ENCODE peak calls at places on chromosomes 5 and 9, in six cellular contexts. One of them, this sample, is unnamed.

GRCh38 chr5:109693535-109694152 is 3.9 kb downstream of the MAN2A1 start:
- DNase-seq in IMR-90: peak; percentile 67
- DNase-seq in neuronal stem cell: no peak
- DNase-seq in mesenchymal stem cell: peak; percentile 68
- DNase-seq in H9: no peak
- DNase-seq in H1: no peak
- DNase-seq in this sample: peak; percentile 55

GRCh38 chr9:134403682-134404301 is 77.5 kb downstream of the RXRA start:
- DNase-seq in IMR-90: peak; percentile 87
- DNase-seq in neuronal stem cell: no peak
- DNase-seq in mesenchymal stem cell: peak; percentile 39
- DNase-seq in H9: no peak
- DNase-seq in H1: no peak
- DNase-seq in this sample: peak; percentile 10

GRCh38 chr9:99112750-99113417 is 8.0 kb downstream of the TGFBR1 start:
- DNase-seq in IMR-90: no peak
- DNase-seq in neuronal stem cell: no peak
- DNase-seq in mesenchymal stem cell: no peak
- DNase-seq in H9: no peak
- DNase-seq in H1: no peak
- DNase-seq in this sample: no peak

GRCh38 chr5:177116631-177117373 is 16.8 kb upstream of the NSD1 start:
- DNase-seq in IMR-90: peak; percentile 53
- DNase-seq in neuronal stem cell: peak; percentile 35
- DNase-seq in mesenchymal stem cell: no peak
- DNase-seq in H9: peak; percentile 92
- DNase-seq in H1: no peak
- DNase-seq in this sample: peak; percentile 94

GRCh38 chr5:8829322-8830029 is 716.4 kb downstream of the SEMA5A start:
- DNase-seq in IMR-90: peak; percentile 100
- DNase-seq in neuronal stem cell: no peak
- DNase-seq in mesenchymal stem cell: peak; percentile 99
- DNase-seq in H9: no peak
- DNase-seq in H1: no peak
- DNase-seq in this sample: peak; percentile 49

GRCh38 chr9:105309531-105309931 is 65.1 kb downstream of the SLC44A1 start:
- DNase-seq in IMR-90: no peak
- DNase-seq in neuronal stem cell: no peak
- DNase-seq in mesenchymal stem cell: no peak
- DNase-seq in H9: no peak
- DNase-seq in H1: no peak
- DNase-seq in this sample: no peak

GRCh38 chr9:115213777-115214428 is 95.9 kb upstream of the TNC start:
- DNase-seq in IMR-90: peak; percentile 94
- DNase-seq in neuronal stem cell: no peak
- DNase-seq in mesenchymal stem cell: peak; percentile 96
- DNase-seq in H9: no peak
- DNase-seq in H1: no peak
- DNase-seq in this sample: peak; percentile 84

GRCh38 chr9:97388721-97389238 is 23.1 kb upstream of the TDRD7 start:
- DNase-seq in IMR-90: no peak
- DNase-seq in neuronal stem cell: no peak
- DNase-seq in mesenchymal stem cell: no peak
- DNase-seq in H9: no peak
- DNase-seq in H1: no peak
- DNase-seq in this sample: peak; percentile 2

GRCh38 chr5:158899792-158900191 is 199.9 kb downstream of the EBF1 start:
- DNase-seq in IMR-90: no peak
- DNase-seq in neuronal stem cell: no peak
- DNase-seq in mesenchymal stem cell: no peak
- DNase-seq in H9: no peak
- DNase-seq in H1: no peak
- DNase-seq in this sample: no peak

GRCh38 chr5:58773744-58774441 is 191.0 kb downstream of the RAB3C start:
- DNase-seq in IMR-90: no peak
- DNase-seq in neuronal stem cell: no peak
- DNase-seq in mesenchymal stem cell: no peak
- DNase-seq in H9: no peak
- DNase-seq in H1: no peak
- DNase-seq in this sample: no peak

GRCh38 chr9:112112519-112112918 is 62.6 kb downstream of the SUSD1 start:
- DNase-seq in IMR-90: peak; percentile 92
- DNase-seq in neuronal stem cell: no peak
- DNase-seq in mesenchymal stem cell: peak; percentile 93
- DNase-seq in H9: no peak
- DNase-seq in H1: no peak
- DNase-seq in this sample: peak; percentile 58

GRCh38 chr9:114953917-114954316 is 23.5 kb upstream of the TNFSF8 start:
- DNase-seq in IMR-90: peak; percentile 84
- DNase-seq in neuronal stem cell: no peak
- DNase-seq in mesenchymal stem cell: peak; percentile 82
- DNase-seq in H9: no peak
- DNase-seq in H1: no peak
- DNase-seq in this sample: peak; percentile 6

DNA sequence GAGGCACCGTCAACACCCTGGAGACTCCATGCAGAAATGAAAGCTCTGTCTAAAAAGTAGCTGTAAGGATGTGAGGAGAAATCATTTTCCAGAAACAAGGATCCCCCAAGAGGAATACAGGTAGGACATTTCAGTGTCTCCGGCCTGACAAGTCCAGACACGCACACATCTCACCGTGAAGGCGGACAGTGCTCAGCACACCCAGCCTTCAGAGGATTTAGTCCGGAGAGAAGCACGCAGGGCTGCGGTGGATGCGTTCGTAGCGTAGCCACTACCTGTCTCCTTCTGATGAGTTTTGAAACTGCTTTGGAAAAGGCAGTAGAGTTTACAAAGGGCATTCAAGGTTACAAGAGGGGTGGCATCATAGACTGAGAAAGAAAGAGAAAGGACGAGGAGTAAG is 110.6 kb upstream of the ERCC6L2 start:
- DNase-seq in IMR-90: no peak
- DNase-seq in neuronal stem cell: no peak
- DNase-seq in mesenchymal stem cell: no peak
- DNase-seq in H9: no peak
- DNase-seq in H1: no peak
- DNase-seq in this sample: no peak
- H2AFZ ChIP-seq in IMR-90: peak overlapping the region; percentile 85
- H2AFZ ChIP-seq in neuronal stem cell: peak overlapping the region; percentile 74
- H2AFZ ChIP-seq in mesenchymal stem cell: peak overlapping the region; percentile 39
- H2AFZ ChIP-seq in H9: no peak overlapping the region
- H2AFZ ChIP-seq in H1: no peak overlapping the region
- H2AFZ ChIP-seq in this sample: peak overlapping the region; percentile 52

GRCh38 chr5:140569197-140569596 is 4.6 kb downstream of the SLC35A4 start:
- DNase-seq in IMR-90: no peak
- DNase-seq in neuronal stem cell: no peak
- DNase-seq in mesenchymal stem cell: no peak
- DNase-seq in H9: no peak
- DNase-seq in H1: no peak
- DNase-seq in this sample: peak; percentile 20
- H4K91ac ChIP-seq in IMR-90: no peak overlapping the region
- H4K91ac ChIP-seq in neuronal stem cell: no peak overlapping the region
- H4K91ac ChIP-seq in mesenchymal stem cell: no peak overlapping the region
- H4K91ac ChIP-seq in H9: no peak overlapping the region
- H4K91ac ChIP-seq in H1: no peak overlapping the region
- H4K91ac ChIP-seq in this sample: no peak overlapping the region

GRCh38 chr5:77859306-77859705 is 83.2 kb upstream of the TBCA start:
- DNase-seq in IMR-90: peak; percentile 28
- DNase-seq in neuronal stem cell: no peak
- DNase-seq in mesenchymal stem cell: no peak
- DNase-seq in H9: no peak
- DNase-seq in H1: no peak
- DNase-seq in this sample: no peak
- H2AFZ ChIP-seq in IMR-90: no peak overlapping the region
- H2AFZ ChIP-seq in neuronal stem cell: no peak overlapping the region
- H2AFZ ChIP-seq in mesenchymal stem cell: no peak overlapping the region
- H2AFZ ChIP-seq in H9: no peak overlapping the region
- H2AFZ ChIP-seq in H1: no peak overlapping the region
- H2AFZ ChIP-seq in this sample: no peak overlapping the region

GRCh38 chr5:32508806-32509805 is 64.6 kb upstream of the ZFR start:
- DNase-seq in IMR-90: no peak
- DNase-seq in neuronal stem cell: no peak
- DNase-seq in mesenchymal stem cell: no peak
- DNase-seq in H9: no peak
- DNase-seq in H1: no peak
- DNase-seq in this sample: peak; percentile 95
- H4K91ac ChIP-seq in IMR-90: no peak overlapping the region
- H4K91ac ChIP-seq in neuronal stem cell: no peak overlapping the region
- H4K91ac ChIP-seq in mesenchymal stem cell: no peak overlapping the region
- H4K91ac ChIP-seq in H9: no peak overlapping the region
- H4K91ac ChIP-seq in H1: no peak overlapping the region
- H4K91ac ChIP-seq in this sample: no peak overlapping the region

GRCh38 chr5:102139029-102139428 is 157.1 kb downstream of the SLCO4C1 start:
- DNase-seq in IMR-90: no peak
- DNase-seq in neuronal stem cell: no peak
- DNase-seq in mesenchymal stem cell: peak; percentile 4
- DNase-seq in H9: no peak
- DNase-seq in H1: no peak
- DNase-seq in this sample: peak; percentile 24

DNA sequence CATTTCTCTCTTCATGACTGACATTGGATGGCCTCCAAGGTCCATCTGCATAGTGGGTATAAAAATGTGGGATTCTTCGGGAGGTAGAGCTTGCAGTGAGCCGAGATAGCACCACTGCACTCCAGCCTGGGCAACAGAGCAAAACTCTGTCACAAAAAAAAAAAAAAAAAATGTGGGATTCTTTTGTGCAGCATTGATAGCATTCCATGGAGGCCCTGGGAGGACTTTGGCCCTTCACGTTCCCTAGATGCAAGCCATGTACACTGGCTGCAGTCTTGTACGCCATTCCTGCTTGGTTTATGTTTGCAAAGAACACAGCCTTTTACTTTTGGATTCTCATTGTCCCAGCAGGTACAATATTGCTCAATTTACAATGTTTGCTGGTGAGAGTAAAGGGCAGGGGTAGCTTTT is 157.8 kb downstream of the SLCO4C1 start:
- DNase-seq in IMR-90: no peak
- DNase-seq in neuronal stem cell: no peak
- DNase-seq in mesenchymal stem cell: no peak
- DNase-seq in H9: no peak
- DNase-seq in H1: no peak
- DNase-seq in this sample: peak; percentile 58
- H2AFZ ChIP-seq in IMR-90: no peak overlapping the region
- H2AFZ ChIP-seq in neuronal stem cell: no peak overlapping the region
- H2AFZ ChIP-seq in mesenchymal stem cell: no peak overlapping the region
- H2AFZ ChIP-seq in H9: no peak overlapping the region
- H2AFZ ChIP-seq in H1: no peak overlapping the region
- H2AFZ ChIP-seq in this sample: no peak overlapping the region

DNA sequence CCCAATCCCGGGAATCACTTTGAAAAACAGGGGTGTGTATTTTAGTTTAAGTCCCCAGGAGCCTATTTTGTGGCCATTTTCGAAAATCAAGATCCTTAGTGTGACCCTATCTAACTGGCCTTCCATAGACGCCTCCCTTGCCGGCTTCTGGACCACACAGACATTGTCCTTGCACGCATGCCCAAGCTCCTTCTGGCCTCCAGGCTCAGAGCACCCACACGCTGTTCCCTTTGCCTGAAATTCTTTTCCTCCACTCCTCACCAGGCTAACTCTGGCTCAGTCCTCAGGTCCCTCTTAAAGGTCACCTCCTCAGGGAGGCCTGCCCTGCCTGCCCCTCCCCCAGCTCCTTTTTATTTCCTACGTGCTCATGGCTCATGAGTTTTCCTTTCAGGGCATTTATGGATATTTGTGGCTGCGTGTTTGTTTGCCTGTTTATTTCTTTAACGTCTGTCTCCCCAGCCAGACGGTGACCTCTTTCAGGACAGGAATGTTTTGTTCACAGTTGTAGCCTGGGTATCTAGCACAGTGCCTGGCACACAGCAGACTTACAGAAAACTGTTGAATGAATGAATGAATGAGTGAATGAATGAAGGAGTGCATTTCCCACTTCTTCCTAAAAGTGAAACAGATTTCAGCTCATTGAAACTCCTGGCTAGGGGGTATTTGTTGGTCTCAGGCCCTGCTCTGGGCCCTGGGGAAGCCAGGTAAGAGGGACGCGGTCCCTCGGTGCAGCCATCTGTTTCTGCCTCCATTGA is 79.1 kb upstream of the IER5L start:
- DNase-seq in IMR-90: no peak
- DNase-seq in neuronal stem cell: no peak
- DNase-seq in mesenchymal stem cell: peak; percentile 51
- DNase-seq in H9: no peak
- DNase-seq in H1: no peak
- DNase-seq in this sample: no peak
- H4K91ac ChIP-seq in IMR-90: no peak overlapping the region
- H4K91ac ChIP-seq in neuronal stem cell: no peak overlapping the region
- H4K91ac ChIP-seq in mesenchymal stem cell: no peak overlapping the region
- H4K91ac ChIP-seq in H9: no peak overlapping the region
- H4K91ac ChIP-seq in H1: no peak overlapping the region
- H4K91ac ChIP-seq in this sample: no peak overlapping the region

DNA sequence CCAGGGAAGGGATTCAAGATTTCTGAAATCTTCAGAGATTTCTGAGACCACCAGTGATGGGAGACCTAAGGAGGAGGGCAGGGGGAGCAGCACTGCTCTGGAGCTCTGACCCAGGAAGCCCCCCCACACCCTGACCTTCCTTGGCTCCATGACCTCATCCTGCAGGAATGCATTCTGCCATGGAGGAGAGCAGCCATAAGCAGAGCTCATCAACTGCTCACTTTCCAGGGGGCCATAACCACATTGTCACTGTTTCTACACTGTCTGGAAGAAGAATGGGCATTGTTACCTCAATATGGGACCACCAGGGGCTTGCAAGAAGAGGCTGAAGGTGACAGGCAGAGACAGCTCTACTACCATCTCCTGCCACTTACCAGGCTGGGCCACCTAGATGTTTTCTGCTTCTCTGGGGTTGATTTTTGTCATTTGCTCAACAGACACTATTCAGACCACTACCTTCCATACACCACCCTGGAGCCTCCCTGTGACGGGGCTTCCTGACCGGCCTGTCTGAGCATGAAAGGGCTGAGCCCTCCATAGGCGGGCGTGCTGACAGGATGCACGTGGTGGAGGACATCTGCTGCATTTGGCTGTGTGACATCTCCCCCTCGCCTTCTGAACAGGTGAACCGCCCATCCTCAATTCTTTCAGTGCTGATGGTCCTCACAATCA is 2.3 kb upstream of the TSC1 start:
- DNase-seq in IMR-90: peak; percentile 56
- DNase-seq in neuronal stem cell: peak; percentile 26
- DNase-seq in mesenchymal stem cell: peak; percentile 51
- DNase-seq in H9: peak; percentile 47
- DNase-seq in H1: peak; percentile 9
- DNase-seq in this sample: no peak
- H2AFZ ChIP-seq in IMR-90: peak overlapping the region; percentile 91
- H2AFZ ChIP-seq in neuronal stem cell: peak overlapping the region; percentile 64
- H2AFZ ChIP-seq in mesenchymal stem cell: no peak overlapping the region
- H2AFZ ChIP-seq in H9: no peak overlapping the region
- H2AFZ ChIP-seq in H1: peak overlapping the region; percentile 61
- H2AFZ ChIP-seq in this sample: no peak overlapping the region

GRCh38 chr9:136190237-136190601 is 14.7 kb downstream of the LHX3 start:
- DNase-seq in IMR-90: no peak
- DNase-seq in neuronal stem cell: no peak
- DNase-seq in mesenchymal stem cell: no peak
- DNase-seq in H9: no peak
- DNase-seq in H1: no peak
- DNase-seq in this sample: no peak
- H4K91ac ChIP-seq in IMR-90: no peak overlapping the region
- H4K91ac ChIP-seq in neuronal stem cell: no peak overlapping the region
- H4K91ac ChIP-seq in mesenchymal stem cell: no peak overlapping the region
- H4K91ac ChIP-seq in H9: no peak overlapping the region
- H4K91ac ChIP-seq in H1: no peak overlapping the region
- H4K91ac ChIP-seq in this sample: no peak overlapping the region

This sample was measured in trophoblast cell.